ENCODE peak calls at places on chromosomes 16 and 17, in six cellular contexts. C is dorsolateral prefrontal cortex, Q is Panc1, W is cardiac muscle cell, F is upper lobe of left lung, V is brain microvascular endothelial cell. D is an unnamed sample.

GRCh38 chr16:3143189-3143588 is 8.4 kb downstream of the ZNF213 start:
- DNase-seq in Q (no peak), F (no peak), C (no peak), W (no peak), V (no peak), D (no peak)

GRCh38 chr17:50079334-50080095 is 15.6 kb upstream of the PDK2 start:
- DNase-seq in Q (no peak), C (no peak), F (no peak), W (no peak), V (no peak), D (no peak)

GRCh38 chr17:66549731-66550207 is 247.4 kb downstream of the PRKCA start:
- DNase-seq in V (peak; percentile 69), F (no peak), C (no peak), Q (no peak), W (peak; percentile 83), D (no peak)

GRCh38 chr16:56513972-56514371 is 5.9 kb downstream of the BBS2 start:
- DNase-seq in W (peak; percentile 73), V (peak; percentile 70), C (peak; percentile 71), Q (peak; percentile 54), F (peak; percentile 57), D (peak; percentile 26)

GRCh38 chr17:81968850-81969812 is 8.1 kb upstream of the NOTUM start:
- DNase-seq in F (no peak), W (no peak), Q (no peak), V (no peak), C (no peak), D (no peak)

GRCh38 chr17:81427446-81428120 is 32.3 kb downstream of the BAHCC1 start:
- DNase-seq in Q (no peak), W (no peak), V (no peak), F (peak; percentile 78), C (peak; percentile 84), D (no peak)

GRCh38 chr16:27245276-27246231 is 23.0 kb downstream of the NSMCE1 start:
- DNase-seq in V (peak; percentile 97), C (no peak), W (peak; percentile 85), Q (no peak), F (peak; percentile 36), D (no peak)

GRCh38 chr16:9419161-9419560 is 327.7 kb downstream of the HAPSTR1 start:
- DNase-seq in W (no peak), V (no peak), F (no peak), Q (no peak), C (no peak), D (no peak)

GRCh38 chr17:44375196-44376017 is 11.8 kb upstream of the FAM171A2 start:
- DNase-seq in W (no peak), C (no peak), F (no peak), Q (no peak), V (no peak), D (no peak)

GRCh38 chr17:39455919-39456318 is 4.9 kb upstream of the MED1 start:
- DNase-seq in W (no peak), C (no peak), V (no peak), Q (no peak), F (no peak), D (no peak)

GRCh38 chr16:50114357-50115129 is 38.6 kb upstream of the TENT4B start:
- DNase-seq in C (no peak), Q (no peak), V (no peak), F (no peak), W (no peak), D (no peak)

DNA sequence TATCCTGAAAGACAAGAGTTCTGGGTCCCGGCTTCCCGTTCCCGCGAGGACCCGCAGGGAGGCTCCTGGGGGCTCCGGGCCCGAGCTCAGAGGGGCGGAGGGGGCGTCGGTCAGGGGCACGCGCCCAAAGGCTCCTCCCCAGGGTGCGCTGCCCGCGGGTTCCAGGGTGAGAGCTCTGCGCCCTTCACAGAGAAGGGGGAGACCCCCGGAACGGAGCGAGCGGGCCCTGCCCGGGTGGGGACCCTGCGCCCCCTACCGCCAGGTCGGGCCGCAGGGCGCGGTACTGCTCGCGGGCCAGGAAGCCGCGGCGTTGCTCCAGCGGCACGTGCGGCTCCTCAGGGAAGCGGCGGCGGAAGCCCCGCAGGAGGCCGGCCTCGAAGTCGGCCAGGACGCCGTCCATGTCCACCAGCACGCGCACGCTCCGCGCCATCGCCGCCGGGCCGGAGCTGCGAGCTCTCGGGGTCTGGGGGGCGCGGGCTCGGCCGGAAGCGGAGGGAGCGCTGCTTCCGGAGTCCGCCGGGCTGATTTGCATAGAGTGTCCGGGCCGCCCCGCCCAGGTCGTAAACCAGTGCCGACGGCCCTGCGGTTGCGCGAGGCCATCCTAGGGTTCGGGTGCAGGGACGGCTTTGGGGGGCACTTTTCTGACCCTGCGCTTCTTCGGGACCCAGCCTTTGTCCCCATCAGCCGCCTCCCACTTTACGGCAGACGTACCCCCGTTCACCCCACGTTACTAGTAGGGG is at the start of gene NT5C:
- DNase-seq in V (peak; percentile 48), C (peak; percentile 63), F (peak; percentile 85), W (peak; percentile 86), Q (no peak), D (no peak)
- H3K27ac ChIP-seq in V (peak within 1 kb of the TSS; percentile 14), C (peak within 1 kb of the TSS; percentile 82), F (peak within 1 kb of the TSS; percentile 92), W (peak within 1 kb of the TSS; percentile 84), Q (peak within 1 kb of the TSS; percentile 93), D (peak within 1 kb of the TSS; percentile 85)

GRCh38 chr17:32746698-32747097 is 130.2 kb downstream of the MYO1D start:
- DNase-seq in Q (no peak), C (no peak), V (peak; percentile 33), F (no peak), W (peak; percentile 80), D (peak; percentile 10)

GRCh38 chr17:32742686-32743538 is 134.0 kb downstream of the MYO1D start:
- DNase-seq in F (no peak), C (no peak), Q (no peak), V (no peak), W (no peak), D (no peak)

GRCh38 chr17:32747856-32748255 is 129.1 kb downstream of the MYO1D start:
- DNase-seq in V (no peak), Q (no peak), F (no peak), C (no peak), W (no peak), D (no peak)

GRCh38 chr17:32741381-32741780 is 135.5 kb downstream of the MYO1D start:
- DNase-seq in C (no peak), W (peak; percentile 6), V (no peak), Q (no peak), F (no peak), D (no peak)

GRCh38 chr17:32746280-32746679 is 130.6 kb downstream of the MYO1D start:
- DNase-seq in V (no peak), C (no peak), Q (no peak), F (no peak), W (no peak), D (no peak)
- H3K27ac ChIP-seq in V (peak overlapping the region; percentile 23), C (no peak overlapping the region), Q (no peak overlapping the region), F (no peak overlapping the region), W (no peak overlapping the region), D (peak overlapping the region; percentile 77)

GRCh38 chr17:3893003-3893719 is at the start of gene CAMKK1:
- DNase-seq in F (peak; percentile 92), Q (no peak), C (peak; percentile 72), V (peak; percentile 60), W (peak; percentile 87), D (no peak)
- H3K27ac ChIP-seq in F (peak within 1 kb of the TSS; percentile 86), Q (peak within 1 kb of the TSS; percentile 68), C (peak within 1 kb of the TSS; percentile 45), V (peak within 1 kb of the TSS; percentile 13), W (peak within 1 kb of the TSS; percentile 58), D (no peak within 1 kb of the TSS)

GRCh38 chr16:71625113-71625850 is 702 bp upstream of the MARVELD3 start:
- DNase-seq in Q (no peak), C (no peak), V (no peak), W (no peak), F (no peak), D (no peak)

GRCh38 chr16:71628810-71629209 is 2.8 kb downstream of the MARVELD3 start:
- DNase-seq in W (peak; percentile 85), F (peak; percentile 28), C (no peak), V (peak; percentile 34), Q (no peak), D (peak; percentile 46)

GRCh38 chr16:71626858-71627213 is 852 bp downstream of the MARVELD3 start:
- DNase-seq in W (no peak), Q (no peak), F (peak; percentile 72), V (no peak), C (no peak), D (no peak)

GRCh38 chr16:71627631-71628236 is 1.8 kb downstream of the MARVELD3 start:
- DNase-seq in F (no peak), C (no peak), V (no peak), Q (no peak), W (peak; percentile 15), D (no peak)

DNA sequence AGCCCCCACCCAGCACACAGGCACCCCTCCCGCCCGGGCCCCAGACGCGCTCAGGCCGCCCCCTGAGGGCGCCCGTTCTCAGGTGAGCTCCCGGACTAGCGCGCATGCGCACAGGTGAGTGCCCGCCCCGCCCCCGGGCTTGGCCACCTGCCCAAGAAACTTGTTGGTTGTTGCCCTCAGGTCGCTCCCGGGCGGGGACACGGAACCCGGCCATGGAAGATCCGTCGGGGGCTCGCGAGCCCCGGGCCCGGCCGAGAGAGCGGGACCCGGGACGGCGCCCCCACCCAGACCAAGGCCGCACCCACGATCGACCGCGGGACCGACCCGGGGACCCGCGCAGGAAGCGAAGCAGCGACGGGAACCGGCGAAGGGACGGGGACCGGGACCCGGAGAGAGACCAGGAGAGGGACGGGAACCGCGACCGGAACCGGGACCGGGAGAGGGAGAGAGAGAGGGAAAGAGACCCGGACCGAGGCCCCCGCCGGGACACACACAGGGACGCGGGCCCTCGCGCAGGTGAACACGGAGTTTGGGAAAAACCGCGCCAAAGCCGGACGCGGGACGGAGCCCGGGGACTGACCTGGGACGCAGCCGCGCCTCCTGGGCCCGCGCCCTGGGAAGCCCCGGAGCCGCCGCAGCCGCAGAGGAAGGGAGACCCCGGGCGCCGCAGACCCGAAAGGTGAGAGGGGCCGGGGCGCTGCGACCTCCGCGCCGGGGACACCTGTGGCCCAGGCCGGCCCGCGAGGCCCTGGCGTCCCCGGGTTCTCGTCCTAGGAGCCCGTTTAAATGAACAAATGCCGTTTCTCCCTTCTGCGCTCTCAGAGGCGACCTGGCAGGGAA is at the start of gene MARVELD3:
- DNase-seq in F (peak; percentile 86), V (no peak), W (no peak), C (no peak), Q (no peak), D (no peak)
- H3K27ac ChIP-seq in F (peak within 1 kb of the TSS; percentile 61), V (no peak within 1 kb of the TSS), W (no peak within 1 kb of the TSS), C (no peak within 1 kb of the TSS), Q (no peak within 1 kb of the TSS), D (peak within 1 kb of the TSS; percentile 61)

DNA sequence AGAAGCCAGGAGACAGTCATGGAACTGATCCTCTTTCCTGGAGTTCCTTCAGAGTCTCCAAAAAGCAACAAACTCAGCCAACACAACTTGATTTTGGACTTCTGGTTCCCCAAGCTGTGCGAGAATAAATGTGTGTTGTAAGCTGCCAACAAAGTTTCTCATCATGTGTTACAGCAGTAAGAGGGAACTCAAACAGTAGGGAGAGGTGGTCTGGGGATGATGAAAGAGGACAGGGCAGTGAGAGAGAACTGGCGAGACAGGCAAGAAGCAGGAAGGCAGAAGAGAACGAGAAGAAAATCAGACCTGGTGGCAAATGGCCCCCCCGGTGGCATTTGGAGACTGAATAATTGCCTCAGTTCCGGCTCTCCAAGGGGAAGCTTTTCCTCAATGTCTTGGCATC is 204.9 kb downstream of the MAF start:
- DNase-seq in W (no peak), Q (no peak), V (no peak), F (no peak), C (no peak), D (no peak)
- H3K27ac ChIP-seq in W (no peak overlapping the region), Q (no peak overlapping the region), V (no peak overlapping the region), F (no peak overlapping the region), C (no peak overlapping the region), D (no peak overlapping the region)

DNA sequence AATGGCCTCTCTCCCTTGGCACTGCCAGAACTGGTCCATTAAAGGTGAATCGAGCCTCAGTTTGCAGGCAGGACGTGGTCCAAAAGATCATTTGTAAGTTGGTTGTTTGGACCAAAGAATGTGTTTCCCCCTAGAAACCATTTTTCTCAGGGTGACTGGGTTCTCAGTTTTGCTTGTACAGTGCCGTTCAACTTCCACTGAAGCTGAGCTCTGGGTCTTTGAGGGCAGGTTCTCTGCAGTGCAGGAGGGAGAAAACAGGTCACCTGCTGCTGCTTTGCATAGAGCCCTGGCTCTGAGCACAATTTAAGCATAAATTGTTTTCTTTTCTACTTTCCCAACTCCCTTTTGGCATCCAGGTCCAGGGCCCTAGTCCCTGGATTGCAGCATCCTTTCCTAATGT is 8.9 kb upstream of the AMZ2 start:
- DNase-seq in C (no peak), W (no peak), Q (no peak), F (no peak), V (no peak), D (no peak)
- H3K27ac ChIP-seq in C (no peak overlapping the region), W (no peak overlapping the region), Q (no peak overlapping the region), F (peak overlapping the region; percentile 84), V (no peak overlapping the region), D (no peak overlapping the region)

D was measured in epithelial cell of prostate.